ENCODE peak calls at places on chromosome 11, in five cellular contexts. P is mucosa of descending colon; V is GM12865; H is effector memory CD4-positive, alpha-beta T cell; W is CD8-positive, alpha-beta T cell. Q is an unnamed sample.

GRCh38 chr11:10561947-10562346 is 6.5 kb downstream of the LYVE1 start:
- DNase-seq in P (no peak), V (no peak), H (no peak), W (no peak), Q (no peak)

GRCh38 chr11:124075841-124076571 is 34.9 kb upstream of the OR10G7 start:
- DNase-seq in P (peak), V (peak), H (no peak), W (no peak), Q (no peak)

GRCh38 chr11:45885921-45886721 is 670 bp downstream of the MAPK8IP1 start:
- DNase-seq in P (peak), V (no peak), H (no peak), W (no peak), Q (no peak)

GRCh38 chr11:114416441-114416928 is 16.0 kb downstream of the RBM7 start:
- DNase-seq in P (no peak), V (no peak), H (no peak), W (no peak), Q (no peak)

GRCh38 chr11:78868563-78868962 is 293.9 kb upstream of the NARS2 start:
- DNase-seq in P (no peak), V (no peak), H (no peak), W (no peak), Q (no peak)

GRCh38 chr11:76824083-76824939 is 36.4 kb upstream of the ACER3 start:
- DNase-seq in P (no peak), V (no peak), H (no peak), W (no peak), Q (peak)

GRCh38 chr11:125367710-125368109 is 128.4 kb downstream of the FEZ1 start:
- DNase-seq in P (no peak), V (no peak), H (no peak), W (no peak), Q (no peak)

GRCh38 chr11:72116019-72116755 is 3.7 kb upstream of the ANAPC15 start:
- DNase-seq in P (no peak), V (no peak), H (no peak), W (no peak), Q (no peak)

GRCh38 chr11:65110354-65110861 is 1.3 kb upstream of the TM7SF2 start:
- DNase-seq in P (peak), V (peak), H (peak), W (peak), Q (peak)

GRCh38 chr11:72750086-72750485 is 2.1 kb downstream of the ARAP1 start:
- DNase-seq in P (no peak), V (no peak), H (no peak), W (no peak), Q (no peak)

GRCh38 chr11:129102225-129102624 is 89.9 kb downstream of the ARHGAP32 start:
- DNase-seq in P (no peak), V (no peak), H (no peak), W (no peak), Q (no peak)

GRCh38 chr11:31671681-31672080 is 139.4 kb downstream of the PAX6 start:
- DNase-seq in P (no peak), V (no peak), H (no peak), W (no peak), Q (no peak)

GRCh38 chr11:130103296-130103814 is 33.7 kb downstream of the APLP2 start:
- DNase-seq in P (no peak), V (no peak), H (no peak), W (no peak), Q (peak)

GRCh38 chr11:120918257-120918656 is 105.6 kb upstream of the TBCEL start:
- DNase-seq in P (no peak), V (peak), H (no peak), W (no peak), Q (no peak)

GRCh38 chr11:36249271-36249670 is 40.0 kb downstream of the COMMD9 start:
- DNase-seq in P (no peak), V (no peak), H (no peak), W (no peak), Q (peak)

Q was measured in H4.